ENCODE peak calls at places on chromosomes 2 and 18, in ten cellular contexts. E, K, O, W, C, P, M, R, J and V are unnamed samples.

GRCh38 chr18:80196528-80197320 is 50.6 kb downstream of the PARD6G start:
- DNase-seq in E (no peak), K (no peak), O (no peak), W (no peak), C (no peak), P (peak; percentile 31), M (no peak), R (peak; percentile 22), J (no peak), V (no peak)

GRCh38 chr2:42047488-42048317 is at the start of gene PKDCC:
- DNase-seq in E (peak; percentile 85), K (peak; percentile 76), O (peak; percentile 37), W (peak; percentile 83), C (no peak), P (peak; percentile 80), M (peak; percentile 92), R (peak; percentile 72), J (no peak), V (peak; percentile 78)

GRCh38 chr2:238754259-238754658 is 93.6 kb upstream of the TWIST2 start:
- DNase-seq in E (peak; percentile 28), K (no peak), O (no peak), W (no peak), C (no peak), P (no peak), M (no peak), R (no peak), J (no peak), V (no peak)

GRCh38 chr2:134229540-134229939 is 24.3 kb upstream of the MGAT5 start:
- DNase-seq in E (no peak), K (no peak), O (no peak), W (no peak), C (no peak), P (no peak), M (no peak), R (no peak), J (no peak), V (no peak)

GRCh38 chr2:101113441-101114267 is 37.5 kb downstream of the TBC1D8 start:
- DNase-seq in E (peak; percentile 30), K (peak; percentile 44), O (no peak), W (no peak), C (no peak), P (peak; percentile 89), M (no peak), R (peak; percentile 94), J (peak; percentile 82), V (no peak)

GRCh38 chr2:117917223-117917917 is 96.5 kb downstream of the CCDC93 start:
- DNase-seq in E (no peak), K (no peak), O (no peak), W (no peak), C (no peak), P (peak; percentile 14), M (no peak), R (peak; percentile 39), J (no peak), V (no peak)

GRCh38 chr2:11560806-11561205 is 27.0 kb downstream of the GREB1 start:
- DNase-seq in E (no peak), K (no peak), O (no peak), W (no peak), C (no peak), P (no peak), M (no peak), R (no peak), J (peak; percentile 11), V (no peak)

GRCh38 chr18:37299471-37300304 is 265.9 kb downstream of the CELF4 start:
- DNase-seq in E (no peak), K (peak; percentile 94), O (peak; percentile 81), W (peak; percentile 80), C (peak; percentile 3), P (peak; percentile 94), M (peak; percentile 80), R (peak; percentile 92), J (peak; percentile 84), V (no peak)

DNA sequence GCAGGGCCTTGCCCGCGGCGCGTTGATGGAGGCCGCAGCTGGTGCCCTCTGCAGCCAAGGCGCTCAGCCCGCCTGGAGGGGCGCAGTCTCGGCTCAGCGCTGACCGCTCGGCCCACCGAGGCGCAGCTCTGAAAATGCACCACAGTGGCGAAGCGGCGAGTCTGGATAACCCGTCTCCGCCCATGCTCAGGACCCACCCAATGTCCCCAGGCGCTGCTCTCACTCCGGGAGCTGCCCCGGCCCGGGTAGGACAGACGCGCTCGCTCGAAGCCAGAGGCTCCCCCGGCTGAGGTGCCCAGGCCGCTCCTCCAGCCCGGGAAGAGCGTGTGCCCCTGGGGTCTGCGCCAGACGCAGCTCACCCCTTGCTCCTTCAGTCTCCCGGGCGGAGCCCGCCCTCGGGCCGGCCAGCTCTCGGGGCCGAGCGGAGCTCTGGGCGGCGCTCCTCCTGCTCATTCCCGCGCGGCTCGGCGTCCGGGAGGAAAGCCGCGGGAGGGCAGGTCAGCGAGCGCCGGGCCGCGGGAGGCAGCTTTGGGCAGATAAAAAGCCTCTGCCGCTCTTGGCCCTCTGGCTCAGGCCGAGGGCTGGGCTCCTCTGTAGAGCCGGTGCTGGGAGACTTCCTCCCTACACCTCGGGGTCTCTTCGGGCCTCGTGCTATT is 1.6 kb upstream of the TBR1 start:
- DNase-seq in E (peak; percentile 69), K (no peak), O (no peak), W (no peak), C (no peak), P (peak; percentile 33), M (no peak), R (peak; percentile 37), J (no peak), V (peak; percentile 42)
- TF ChIP-seq CTCF in E (no peak), K (no peak), O (peak; percentile 21), W (no peak), C (no peak), P (peak; percentile 19), M (no peak), R (no peak), J (no peak), V (no peak)

DNA sequence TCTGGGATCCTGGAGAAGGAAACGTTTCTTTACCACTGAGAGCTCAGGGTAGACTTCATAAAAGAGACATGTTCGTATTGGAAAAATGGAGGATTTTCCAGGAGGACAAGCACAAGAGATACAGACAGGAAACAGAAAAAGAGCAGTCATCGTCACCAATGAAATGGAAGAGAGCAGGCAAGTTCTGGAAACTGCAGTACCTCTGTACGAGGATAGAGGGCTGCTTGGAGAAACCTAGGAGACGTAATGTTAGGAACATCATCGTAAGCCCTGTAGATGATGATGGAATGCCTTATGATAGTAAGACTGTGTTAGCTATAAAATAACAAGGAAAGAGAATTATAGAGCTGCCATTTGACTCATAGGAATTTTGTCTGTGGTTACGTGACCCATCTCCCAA is 121.1 kb upstream of the KLHL14 start:
- DNase-seq in E (no peak), K (no peak), O (no peak), W (no peak), C (no peak), P (no peak), M (no peak), R (peak; percentile 13), J (no peak), V (no peak)
- TF ChIP-seq CTCF in E (no peak), K (no peak), O (peak; percentile 38), W (no peak), C (no peak), P (peak; percentile 46), M (no peak), R (peak; percentile 27), J (no peak), V (no peak)

GRCh38 chr2:14902953-14903352 is 270.4 kb downstream of the LRATD1 start:
- DNase-seq in E (no peak), K (no peak), O (no peak), W (no peak), C (no peak), P (no peak), M (no peak), R (no peak), J (no peak), V (no peak)

GRCh38 chr2:14901740-14902139 is 269.2 kb downstream of the LRATD1 start:
- DNase-seq in E (no peak), K (peak; percentile 18), O (no peak), W (no peak), C (no peak), P (no peak), M (no peak), R (no peak), J (no peak), V (no peak)

GRCh38 chr2:14905571-14905970 is 273.1 kb downstream of the LRATD1 start:
- DNase-seq in E (no peak), K (no peak), O (no peak), W (no peak), C (no peak), P (no peak), M (no peak), R (no peak), J (no peak), V (no peak)

GRCh38 chr2:14907014-14907612 is 274.6 kb downstream of the LRATD1 start:
- DNase-seq in E (no peak), K (no peak), O (no peak), W (peak; percentile 47), C (no peak), P (no peak), M (no peak), R (no peak), J (no peak), V (no peak)

DNA sequence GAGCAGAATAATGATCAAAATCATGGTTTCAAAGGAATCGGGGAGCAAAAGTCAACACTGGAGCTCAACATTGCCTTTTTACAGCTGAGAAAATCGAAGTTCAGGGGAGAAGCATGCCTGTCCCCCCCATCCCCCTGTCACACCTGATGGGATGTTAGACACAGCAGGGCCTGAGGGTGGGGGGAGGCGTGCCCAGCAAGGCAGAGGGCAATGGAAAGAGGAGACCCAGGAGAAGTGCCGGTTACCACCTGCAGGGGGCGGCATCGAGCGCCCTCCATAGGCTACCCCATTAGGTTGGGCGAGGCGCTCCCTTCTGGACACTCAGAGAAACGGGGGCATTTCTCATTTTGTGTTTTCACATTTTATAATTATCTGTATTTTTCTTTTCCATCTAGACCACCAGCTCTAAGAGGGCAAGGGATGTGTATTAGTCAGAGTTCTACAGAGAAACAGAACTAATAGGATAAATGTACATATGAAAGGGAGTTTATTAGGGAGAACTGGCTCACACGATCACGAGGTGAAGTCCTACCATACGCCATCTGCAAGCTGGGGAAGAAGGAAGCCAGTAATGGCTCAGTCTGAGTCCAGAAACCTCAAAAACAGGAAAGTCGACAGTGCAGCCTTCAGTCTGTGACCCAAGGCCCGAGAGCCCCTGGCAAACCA is 271.3 kb downstream of the LRATD1 start:
- DNase-seq in E (peak; percentile 93), K (peak; percentile 50), O (no peak), W (peak; percentile 53), C (no peak), P (no peak), M (peak; percentile 60), R (peak; percentile 1), J (no peak), V (peak; percentile 83)
- TF ChIP-seq CTCF in E (peak; percentile 98), K (peak; percentile 43), O (peak; percentile 48), W (peak; percentile 57), C (peak; percentile 43), P (peak; percentile 34), M (peak; percentile 80), R (peak; percentile 34), J (peak; percentile 46), V (peak; percentile 90)

GRCh38 chr18:48316177-48316576 is 93.0 kb downstream of the ZBTB7C start:
- DNase-seq in E (no peak), K (no peak), O (no peak), W (no peak), C (no peak), P (no peak), M (peak; percentile 22), R (no peak), J (no peak), V (no peak)

GRCh38 chr18:48317781-48318381 is 91.3 kb downstream of the ZBTB7C start:
- DNase-seq in E (no peak), K (no peak), O (no peak), W (no peak), C (no peak), P (no peak), M (peak; percentile 15), R (peak; percentile 8), J (no peak), V (no peak)

GRCh38 chr18:48313803-48314202 is 95.4 kb downstream of the ZBTB7C start:
- DNase-seq in E (no peak), K (no peak), O (no peak), W (no peak), C (no peak), P (no peak), M (peak; percentile 7), R (no peak), J (no peak), V (no peak)

GRCh38 chr18:48312066-48312465 is 97.1 kb downstream of the ZBTB7C start:
- DNase-seq in E (no peak), K (no peak), O (no peak), W (no peak), C (no peak), P (no peak), M (peak; percentile 25), R (no peak), J (no peak), V (no peak)

DNA sequence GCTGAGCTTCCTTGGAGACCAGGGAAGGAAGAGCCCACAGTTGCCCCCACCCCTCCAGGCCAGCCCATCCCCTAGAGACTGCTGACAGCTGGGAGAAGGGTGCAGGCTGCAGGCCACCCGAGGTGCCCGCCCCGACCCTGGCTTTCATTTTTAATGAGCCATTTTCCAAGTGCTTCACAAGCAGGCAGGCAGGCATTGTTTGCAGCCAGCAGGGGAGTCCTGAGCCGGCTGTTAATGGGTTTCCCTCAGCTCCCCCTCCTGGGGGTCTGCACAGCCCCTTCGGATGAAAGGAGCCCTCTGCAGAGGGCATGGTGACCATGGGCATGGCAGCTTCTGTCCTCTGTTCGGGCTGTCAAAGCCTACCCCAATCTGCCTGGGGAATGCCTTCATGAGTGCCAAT is 94.5 kb downstream of the ZBTB7C start:
- DNase-seq in E (no peak), K (no peak), O (no peak), W (no peak), C (no peak), P (no peak), M (peak; percentile 10), R (no peak), J (no peak), V (no peak)
- TF ChIP-seq CTCF in E (no peak), K (no peak), O (no peak), W (no peak), C (no peak), P (no peak), M (no peak), R (no peak), J (no peak), V (no peak)